ENCODE peak calls at places on chromosomes 2 and 18, in four cellular contexts. P is NCI-H1436, A is activated T-cell treated with anti-CD3 and anti-CD28 coated beads for 1 hour, R is H54. O is an unnamed sample.

GRCh38 chr18:51624311-51624710 is 426.8 kb upstream of the MEX3C start:
- DNase-seq in P (no peak), A (no peak), R (no peak), O (no peak)

GRCh38 chr2:109383505-109384307 is 230.1 kb downstream of the SEPTIN10 start:
- DNase-seq in P (no peak), A (no peak), R (no peak), O (no peak)

GRCh38 chr2:160657206-160657605 is 163.6 kb upstream of the RBMS1 start:
- DNase-seq in P (no peak), A (no peak), R (no peak), O (no peak)

GRCh38 chr2:175414872-175415487 is 233.5 kb upstream of the ATP5MC3 start:
- DNase-seq in P (peak), A (no peak), R (peak), O (peak)

GRCh38 chr18:25230658-25231326 is 121.2 kb downstream of the ZNF521 start:
- DNase-seq in P (no peak), A (no peak), R (no peak), O (no peak)

GRCh38 chr2:221346411-221346810 is 225.7 kb downstream of the EPHA4 start:
- DNase-seq in P (no peak), A (no peak), R (no peak), O (no peak)

GRCh38 chr18:35456181-35456850 is 41.4 kb downstream of the INO80C start:
- DNase-seq in P (no peak), A (no peak), R (no peak), O (peak)

GRCh38 chr2:237860273-237860935 is 981 bp downstream of the RAMP1 start:
- DNase-seq in P (no peak), A (no peak), R (no peak), O (no peak)

GRCh38 chr2:25328152-25329085 is 13.3 kb downstream of the DNMT3A start:
- DNase-seq in P (no peak), A (no peak), R (no peak), O (no peak)

GRCh38 chr2:233094614-233095013 is 34.5 kb downstream of the INPP5D start:
- DNase-seq in P (no peak), A (no peak), R (no peak), O (no peak)

GRCh38 chr18:79919089-79919488 is 32.4 kb downstream of the SLC66A2 start:
- DNase-seq in P (no peak), A (no peak), R (no peak), O (no peak)

GRCh38 chr2:11631462-11631861 is 38.5 kb downstream of the NTSR2 start:
- DNase-seq in P (no peak), A (no peak), R (no peak), O (no peak)

O was measured in HCT116.